ENCODE peak calls at places on chromosomes 6 and 20, in six cellular contexts. S is body of pancreas, I is mesothelial cell of epicardium, T is cardiac fibroblast, E is GM12865, D is lower lobe of right lung. K is an unnamed sample.

GRCh38 chr6:38021571-38021970 is 202.0 kb downstream of the ZFAND3 start:
- DNase-seq in S (no peak), I (no peak), T (no peak), E (no peak), D (no peak), K (no peak)

GRCh38 chr20:63206878-63207277 is 9.1 kb downstream of the YTHDF1 start:
- DNase-seq in S (no peak), I (no peak), T (no peak), E (no peak), D (no peak), K (no peak)

GRCh38 chr20:61430228-61430624 is 178.2 kb downstream of the CDH4 start:
- DNase-seq in S (no peak), I (no peak), T (no peak), E (no peak), D (no peak), K (no peak)

GRCh38 chr6:40440083-40440482 is 147.1 kb downstream of the LRFN2 start:
- DNase-seq in S (no peak), I (no peak), T (no peak), E (no peak), D (no peak), K (no peak)

GRCh38 chr6:106199998-106200397 is 113.9 kb downstream of the PRDM1 start:
- DNase-seq in S (no peak), I (no peak), T (peak), E (no peak), D (no peak), K (no peak)

GRCh38 chr20:15654208-15654649 is 919.0 kb downstream of the KIF16B start:
- DNase-seq in S (peak), I (no peak), T (peak), E (peak), D (no peak), K (no peak)

GRCh38 chr6:168134399-168135201 is 55.6 kb upstream of the FRMD1 start:
- DNase-seq in S (no peak), I (no peak), T (no peak), E (no peak), D (no peak), K (no peak)

GRCh38 chr6:143323729-143324465 is 126.6 kb downstream of the ADAT2 start:
- DNase-seq in S (no peak), I (no peak), T (no peak), E (no peak), D (no peak), K (no peak)

GRCh38 chr20:35277531-35278395 is at the start of gene MMP24OS:
- DNase-seq in S (peak), I (peak), T (peak), E (peak), D (peak), K (peak)
- TF ChIP-seq CTCF in S (no peak), I (no peak), T (peak), E (peak), D (peak), K (no peak)

DNA sequence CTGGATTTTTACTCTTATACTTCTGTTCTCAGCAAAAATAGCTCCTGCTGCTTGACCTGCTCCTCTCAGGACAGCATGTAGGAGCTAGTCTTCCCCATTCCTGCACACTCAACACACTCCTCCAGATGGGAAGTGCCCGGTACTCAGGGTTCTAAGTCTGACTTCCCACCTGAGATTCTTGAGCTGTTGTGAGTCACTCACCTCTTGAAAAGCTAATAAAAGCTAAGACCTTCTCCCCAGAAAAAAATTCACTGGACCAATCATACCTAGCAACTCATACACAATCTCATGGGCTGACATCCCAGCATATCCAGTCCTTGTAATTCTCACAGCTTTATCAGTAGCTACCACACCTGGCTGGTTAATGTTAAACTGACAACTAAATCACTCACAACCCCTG is 53.5 kb downstream of the TRPC4AP start:
- DNase-seq in S (peak), I (no peak), T (no peak), E (no peak), D (peak), K (no peak)
- TF ChIP-seq CTCF in S (no peak), I (no peak), T (no peak), E (no peak), D (no peak), K (no peak)

GRCh38 chr6:116779569-116780164 is 14.1 kb upstream of the FAM162B start:
- DNase-seq in S (no peak), I (no peak), T (peak), E (peak), D (no peak), K (no peak)
- TF ChIP-seq CTCF in S (peak), I (peak), T (peak), E (peak), D (peak), K (no peak)

GRCh38 chr6:133369755-133370154 is 128.6 kb downstream of the EYA4 start:
- DNase-seq in S (no peak), I (no peak), T (no peak), E (no peak), D (no peak), K (no peak)

GRCh38 chr6:133362813-133363212 is 121.7 kb downstream of the EYA4 start:
- DNase-seq in S (no peak), I (no peak), T (no peak), E (no peak), D (no peak), K (no peak)

DNA sequence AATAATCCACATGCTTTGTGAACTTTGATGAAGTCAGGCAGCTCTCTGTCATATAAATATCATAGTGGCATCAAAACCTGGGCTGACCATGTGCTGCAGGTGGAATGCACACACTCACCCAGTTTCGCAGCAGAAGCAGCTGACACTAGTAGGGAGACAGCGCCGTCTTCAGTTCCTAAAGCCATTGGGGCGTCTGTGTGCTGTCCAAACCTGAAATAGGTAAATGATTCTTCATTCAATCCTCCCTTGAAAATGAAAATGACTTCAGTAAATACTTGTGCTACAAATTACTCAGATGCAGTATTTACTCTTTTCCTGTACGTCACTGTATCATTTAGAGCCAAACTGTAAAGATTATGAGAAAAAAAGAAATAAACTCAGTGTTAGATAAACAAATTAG is 127.5 kb downstream of the EYA4 start:
- DNase-seq in S (no peak), I (no peak), T (no peak), E (no peak), D (no peak), K (no peak)
- TF ChIP-seq CTCF in S (no peak), I (no peak), T (no peak), E (no peak), D (no peak), K (no peak)